ENCODE peak calls at places on chromosomes 5 and 9, in five cellular contexts. N is aorta, V is lower leg skin, B is lower lobe of right lung, E is DND-41. X is an unnamed sample.

GRCh38 chr9:35357826-35358225 is 132.1 kb upstream of the RUSC2 start:
- DNase-seq in E (no peak), B (no peak), V (no peak), N (no peak), X (no peak)

GRCh38 chr5:90119531-90119940 is 290.0 kb downstream of the CETN3 start:
- DNase-seq in V (no peak), E (no peak), N (no peak), B (no peak), X (no peak)

GRCh38 chr5:37248970-37249819 is at the start of gene CPLANE1:
- DNase-seq in V (peak; percentile 93), B (peak; percentile 86), N (peak; percentile 86), E (peak; percentile 84), X (peak; percentile 39)

GRCh38 chr9:38180631-38181030 is 111.6 kb upstream of the SHB start:
- DNase-seq in B (no peak), V (no peak), E (no peak), N (no peak), X (no peak)

GRCh38 chr9:14670718-14671117 is 22.5 kb downstream of the ZDHHC21 start:
- DNase-seq in N (no peak), B (no peak), V (no peak), E (no peak), X (no peak)

GRCh38 chr9:36141288-36141687 is 4.8 kb downstream of the GLIPR2 start:
- DNase-seq in E (no peak), N (no peak), V (no peak), B (no peak), X (no peak)

GRCh38 chr5:123046222-123046621 is 9.7 kb upstream of the PPIC start:
- DNase-seq in E (no peak), N (no peak), B (no peak), V (no peak), X (no peak)

GRCh38 chr5:14929293-14930065 is 57.9 kb upstream of the ANKH start:
- DNase-seq in E (no peak), B (no peak), V (no peak), N (no peak), X (no peak)

GRCh38 chr5:31986101-31986500 is 188.0 kb downstream of the GOLPH3 start:
- DNase-seq in E (no peak), V (no peak), N (no peak), B (no peak), X (no peak)

GRCh38 chr5:150559701-150560100 is 51.8 kb downstream of the NDST1 start:
- DNase-seq in E (no peak), V (no peak), N (no peak), B (no peak), X (no peak)

GRCh38 chr5:7329712-7330111 is 66.2 kb upstream of the ADCY2 start:
- DNase-seq in E (no peak), V (no peak), N (no peak), B (no peak), X (no peak)

GRCh38 chr9:35510745-35511428 is 21.0 kb downstream of the RUSC2 start:
- DNase-seq in E (no peak), N (peak; percentile 91), V (peak; percentile 94), B (no peak), X (no peak)

GRCh38 chr5:69024241-69024651 is 69.6 kb upstream of the SLC30A5 start:
- DNase-seq in E (peak; percentile 43), B (no peak), V (no peak), N (no peak), X (peak; percentile 20)

GRCh38 chr5:169763437-169764301 is 126.6 kb downstream of the DOCK2 start:
- DNase-seq in B (no peak), E (no peak), V (no peak), N (no peak), X (no peak)

GRCh38 chr9:136093995-136094881 is 851 bp downstream of the NACC2 start:
- DNase-seq in E (no peak), V (peak; percentile 96), N (peak; percentile 89), B (peak; percentile 86), X (no peak)

GRCh38 chr5:178851951-178852350 is 7.8 kb upstream of the ZNF354B start:
- DNase-seq in B (no peak), N (no peak), V (no peak), E (no peak), X (no peak)

GRCh38 chr5:72065751-72066255 is 41.5 kb upstream of the MAP1B start:
- DNase-seq in B (no peak), N (no peak), V (no peak), E (no peak), X (no peak)

GRCh38 chr5:133285583-133286021 is 233.8 kb downstream of the HSPA4 start:
- DNase-seq in V (no peak), E (peak; percentile 12), B (no peak), N (no peak), X (no peak)

GRCh38 chr5:135444881-135445280 is 2.3 kb downstream of the DCANP1 start:
- DNase-seq in E (no peak), V (peak; percentile 42), N (no peak), B (no peak), X (no peak)

GRCh38 chr5:19771174-19771835 is 216.7 kb downstream of the CDH18 start:
- DNase-seq in B (no peak), V (no peak), N (no peak), E (no peak), X (no peak)

GRCh38 chr5:175826980-175827379 is 44.4 kb upstream of the CPLX2 start:
- DNase-seq in N (no peak), B (no peak), V (no peak), E (peak; percentile 6), X (no peak)

GRCh38 chr5:173789031-173789920 is 98.9 kb upstream of the CPEB4 start:
- DNase-seq in V (peak; percentile 76), E (no peak), B (peak; percentile 61), N (no peak), X (no peak)

GRCh38 chr9:137095664-137096517 is 9.1 kb downstream of the MAN1B1 start:
- DNase-seq in V (no peak), N (no peak), B (peak; percentile 48), E (peak; percentile 89), X (no peak)

GRCh38 chr5:114055318-114055788 is 306.5 kb upstream of the KCNN2 start:
- DNase-seq in N (peak; percentile 53), E (no peak), V (no peak), B (peak; percentile 45), X (no peak)

GRCh38 chr5:94884294-94884693 is 265.8 kb downstream of the SLF1 start:
- DNase-seq in V (no peak), B (no peak), N (no peak), E (no peak), X (no peak)

GRCh38 chr5:121503111-121503840 is 348.4 kb upstream of the FTMT start:
- DNase-seq in N (peak; percentile 40), B (peak; percentile 46), E (peak; percentile 23), V (no peak), X (no peak)

GRCh38 chr9:104826109-104826775 is 62.3 kb downstream of the NIPSNAP3B start:
- DNase-seq in E (no peak), N (no peak), B (no peak), V (no peak), X (no peak)

GRCh38 chr9:70580593-70581195 is 166.2 kb upstream of the KLF9 start:
- DNase-seq in N (no peak), V (no peak), B (no peak), E (no peak), X (no peak)

GRCh38 chr5:110414360-110414759 is 312.1 kb downstream of the TMEM232 start:
- DNase-seq in N (no peak), V (no peak), E (no peak), B (no peak), X (no peak)

GRCh38 chr9:78292716-78293497 is 4.0 kb upstream of the PSAT1 start:
- DNase-seq in N (no peak), E (no peak), V (no peak), B (no peak), X (no peak)

GRCh38 chr5:41219655-41220269 is 6.4 kb upstream of the C6 start:
- DNase-seq in N (no peak), B (no peak), V (no peak), E (no peak), X (no peak)

GRCh38 chr5:1107167-1108007 is 4.5 kb downstream of the SLC12A7 start:
- DNase-seq in B (no peak), E (no peak), V (no peak), N (no peak), X (no peak)

GRCh38 chr9:38227061-38227540 is 158.1 kb upstream of the SHB start:
- DNase-seq in V (no peak), N (peak; percentile 53), E (peak; percentile 93), B (peak; percentile 55), X (peak; percentile 66)

GRCh38 chr5:11319851-11320580 is 559.0 kb upstream of the DAP start:
- DNase-seq in B (no peak), E (no peak), N (no peak), V (no peak), X (no peak)

GRCh38 chr5:83277953-83278352 is 193.6 kb upstream of the VCAN start:
- DNase-seq in E (no peak), N (no peak), V (no peak), B (no peak), X (no peak)

GRCh38 chr5:180090098-180090768 is 18.7 kb upstream of the RNF130 start:
- DNase-seq in N (peak; percentile 87), V (peak; percentile 91), B (peak; percentile 86), E (peak; percentile 70), X (peak; percentile 44)

GRCh38 chr5:64666058-64666457 is 24.2 kb upstream of the SHISAL2B start:
- DNase-seq in N (no peak), B (no peak), E (no peak), V (no peak), X (no peak)

GRCh38 chr9:90100014-90100413 is 495.2 kb downstream of the GADD45G start:
- DNase-seq in E (no peak), B (no peak), N (no peak), V (no peak), X (no peak)

X was measured in CMK.